ENCODE peak calls at places on chromosomes 4 and X, in seven cellular contexts. K, C, I, N, T, R and M are unnamed samples.

GRCh38 chr4:108117473-108118182 is 51.1 kb downstream of the LEF1 start:
- DNase-seq in K (no peak), C (no peak), I (no peak), N (no peak), T (peak; percentile 61), R (no peak), M (no peak)

GRCh38 chr4:168837922-168838321 is 172.1 kb downstream of the CBR4 start:
- DNase-seq in K (no peak), C (no peak), I (no peak), N (no peak), T (no peak), R (no peak), M (no peak)

GRCh38 chrX:70254909-70255308 is 5.1 kb downstream of the P2RY4 start:
- DNase-seq in K (no peak), C (no peak), I (no peak), N (no peak), T (no peak), R (no peak), M (no peak)

GRCh38 chrX:151694661-151695582 is at the start of gene PRRG3:
- DNase-seq in K (no peak), C (no peak), I (no peak), N (no peak), T (no peak), R (no peak), M (no peak)

GRCh38 chr4:177128306-177128705 is 181.4 kb upstream of the NEIL3 start:
- DNase-seq in K (no peak), C (no peak), I (no peak), N (no peak), T (peak; percentile 32), R (no peak), M (no peak)

GRCh38 chr4:80967346-80967745 is 63.2 kb upstream of the BMP3 start:
- DNase-seq in K (no peak), C (no peak), I (no peak), N (no peak), T (no peak), R (no peak), M (no peak)

GRCh38 chrX:17039826-17040225 is 93.4 kb downstream of the REPS2 start:
- DNase-seq in K (no peak), C (no peak), I (no peak), N (no peak), T (peak; percentile 44), R (no peak), M (no peak)

GRCh38 chrX:79524642-79525041 is 157.5 kb upstream of the ITM2A start:
- DNase-seq in K (no peak), C (no peak), I (peak; percentile 0), N (no peak), T (peak; percentile 3), R (no peak), M (no peak)

GRCh38 chr4:181701911-181702310 is 541.3 kb upstream of the TENM3 start:
- DNase-seq in K (no peak), C (no peak), I (no peak), N (no peak), T (no peak), R (no peak), M (no peak)

GRCh38 chr4:120843840-120844527 is 78.5 kb downstream of the PRDM5 start:
- DNase-seq in K (no peak), C (peak; percentile 72), I (peak; percentile 26), N (no peak), T (no peak), R (no peak), M (no peak)

GRCh38 chrX:16665089-16665488 is 15.1 kb downstream of the S100G start:
- DNase-seq in K (no peak), C (no peak), I (no peak), N (no peak), T (peak; percentile 2), R (no peak), M (no peak)

GRCh38 chr4:41288254-41288653 is 31.5 kb downstream of the UCHL1 start:
- DNase-seq in K (no peak), C (no peak), I (no peak), N (no peak), T (no peak), R (no peak), M (no peak)

GRCh38 chr4:99655315-99656081 is 2.1 kb downstream of the C4orf54 start:
- DNase-seq in K (no peak), C (no peak), I (no peak), N (no peak), T (peak; percentile 86), R (no peak), M (no peak)

GRCh38 chr4:105558277-105558676 is 5.9 kb downstream of the ARHGEF38 start:
- DNase-seq in K (no peak), C (no peak), I (no peak), N (no peak), T (no peak), R (no peak), M (no peak)

GRCh38 chrX:149453030-149453429 is 52.1 kb downstream of the IDS start:
- DNase-seq in K (no peak), C (no peak), I (no peak), N (peak; percentile 24), T (peak; percentile 78), R (no peak), M (no peak)

GRCh38 chr4:125961626-125962025 is 646.9 kb downstream of the FAT4 start:
- DNase-seq in K (no peak), C (no peak), I (no peak), N (no peak), T (no peak), R (no peak), M (no peak)

GRCh38 chr4:154604696-154605200 is 7.7 kb downstream of the FGG start:
- DNase-seq in K (no peak), C (no peak), I (no peak), N (no peak), T (no peak), R (no peak), M (no peak)

GRCh38 chr4:155552180-155552579 is 114.5 kb upstream of the GUCY1A1 start:
- DNase-seq in K (no peak), C (no peak), I (no peak), N (no peak), T (peak; percentile 44), R (no peak), M (no peak)

GRCh38 chr4:174388744-174389143 is 105.0 kb downstream of the CEP44 start:
- DNase-seq in K (no peak), C (no peak), I (no peak), N (no peak), T (no peak), R (no peak), M (no peak)

GRCh38 chrX:66007851-66008250 is 32.0 kb downstream of the VSIG4 start:
- DNase-seq in K (no peak), C (no peak), I (no peak), N (no peak), T (no peak), R (no peak), M (no peak)

GRCh38 chr4:1310031-1310795 is 20.5 kb downstream of the MAEA start:
- DNase-seq in K (no peak), C (peak; percentile 46), I (no peak), N (no peak), T (no peak), R (no peak), M (no peak)

GRCh38 chr4:138182838-138183426 is 59.2 kb downstream of the SLC7A11 start:
- DNase-seq in K (no peak), C (no peak), I (peak; percentile 35), N (peak; percentile 58), T (peak; percentile 78), R (no peak), M (no peak)

GRCh38 chrX:11792461-11793421 is 34.7 kb downstream of the MSL3 start:
- DNase-seq in K (peak; percentile 78), C (no peak), I (peak; percentile 44), N (no peak), T (no peak), R (peak; percentile 55), M (peak; percentile 9)

GRCh38 chr4:112509243-112510190 is 6.5 kb downstream of the NEUROG2 start:
- DNase-seq in K (no peak), C (no peak), I (no peak), N (no peak), T (peak; percentile 50), R (no peak), M (no peak)

GRCh38 chrX:85109235-85109634 is 105.6 kb downstream of the APOOL start:
- DNase-seq in K (no peak), C (no peak), I (peak; percentile 8), N (no peak), T (no peak), R (no peak), M (no peak)

GRCh38 chrX:49915352-49916222 is 6.8 kb upstream of the CLCN5 start:
- DNase-seq in K (peak; percentile 24), C (no peak), I (peak; percentile 67), N (peak; percentile 68), T (peak; percentile 45), R (peak; percentile 19), M (no peak)

GRCh38 chr4:75514949-75515612 is 808 bp downstream of the THAP6 start:
- DNase-seq in K (peak; percentile 26), C (no peak), I (peak; percentile 75), N (no peak), T (no peak), R (no peak), M (peak; percentile 36)

GRCh38 chr4:77990904-77991358 is 66.2 kb upstream of the FRAS1 start:
- DNase-seq in K (no peak), C (no peak), I (no peak), N (no peak), T (no peak), R (no peak), M (no peak)

GRCh38 chr4:80811413-80811812 is 219.1 kb upstream of the BMP3 start:
- DNase-seq in K (no peak), C (no peak), I (no peak), N (no peak), T (peak; percentile 20), R (no peak), M (no peak)

GRCh38 chrX:131626681-131627296 is 82.9 kb downstream of the OR13H1 start:
- DNase-seq in K (no peak), C (no peak), I (no peak), N (no peak), T (no peak), R (no peak), M (no peak)